ENCODE peak calls at places on chromosomes 3 and 15, in eight cellular contexts. T, S, L, Y, X, D, V and U are unnamed samples.

GRCh38 chr15:38071211-38071972 is 137.0 kb downstream of the TMCO5A start:
- DNase-seq in X (no peak), Y (no peak), S (no peak), D (no peak), V (no peak), L (no peak), T (no peak), U (no peak)

GRCh38 chr3:127135241-127136023 is 57.5 kb upstream of the PRR23E start:
- DNase-seq in D (no peak), T (no peak), S (no peak), Y (no peak), V (peak; percentile 21), L (no peak), X (peak; percentile 45), U (peak; percentile 40)

GRCh38 chr3:131702156-131702555 is 199.4 kb upstream of the MRPL3 start:
- DNase-seq in L (no peak), V (peak; percentile 25), T (no peak), X (peak; percentile 44), Y (no peak), D (no peak), S (no peak), U (no peak)

GRCh38 chr3:4593014-4593413 is 99.9 kb downstream of the ITPR1 start:
- DNase-seq in S (no peak), X (no peak), Y (no peak), D (no peak), T (no peak), V (no peak), L (no peak), U (no peak)

GRCh38 chr3:32508731-32509130 is 6.1 kb upstream of the CMTM6 start:
- DNase-seq in V (no peak), Y (no peak), D (no peak), T (no peak), L (peak; percentile 86), S (no peak), X (peak; percentile 90), U (no peak)

GRCh38 chr3:131972091-131972490 is 62.7 kb downstream of the CPNE4 start:
- DNase-seq in D (no peak), L (no peak), X (peak; percentile 35), S (no peak), V (peak; percentile 59), Y (no peak), T (no peak), U (no peak)

GRCh38 chr3:16088496-16088895 is 86.0 kb upstream of the GALNT15 start:
- DNase-seq in T (no peak), X (peak; percentile 52), S (no peak), V (peak; percentile 66), D (no peak), L (no peak), Y (no peak), U (no peak)

GRCh38 chr15:35822153-35822552 is 276.2 kb upstream of the DPH6 start:
- DNase-seq in Y (no peak), S (no peak), D (no peak), V (no peak), L (no peak), X (no peak), T (no peak), U (no peak)

GRCh38 chr3:65178703-65179102 is 490.9 kb upstream of the ADAMTS9 start:
- DNase-seq in V (peak; percentile 30), L (peak; percentile 20), D (no peak), S (no peak), T (no peak), X (peak; percentile 59), Y (no peak), U (no peak)

GRCh38 chr3:141557961-141558706 is 71.3 kb downstream of the RASA2 start:
- DNase-seq in Y (no peak), D (no peak), X (no peak), V (no peak), T (no peak), S (peak; percentile 16), L (no peak), U (no peak)

GRCh38 chr15:91022075-91022831 is at the start of gene VPS33B:
- DNase-seq in L (peak; percentile 87), D (peak; percentile 74), Y (peak; percentile 92), V (peak; percentile 81), T (peak; percentile 91), X (peak; percentile 91), S (peak; percentile 75), U (peak; percentile 84)

GRCh38 chr3:180744226-180744625 is 64.9 kb upstream of the CCDC39 start:
- DNase-seq in D (no peak), V (peak; percentile 1), L (no peak), S (no peak), X (no peak), Y (no peak), T (no peak), U (no peak)

GRCh38 chr3:61530355-61530754 is 31.0 kb upstream of the PTPRG start:
- DNase-seq in D (no peak), S (no peak), T (no peak), V (peak; percentile 22), X (peak; percentile 56), Y (peak; percentile 32), L (peak; percentile 58), U (no peak)

GRCh38 chr15:45642203-45642932 is 7.5 kb downstream of the SQOR start:
- DNase-seq in V (peak; percentile 86), D (no peak), X (peak; percentile 91), T (peak; percentile 73), L (peak; percentile 89), Y (no peak), S (no peak), U (no peak)

GRCh38 chr15:45637552-45638033 is 2.8 kb downstream of the SQOR start:
- DNase-seq in D (peak; percentile 30), S (peak; percentile 69), L (peak; percentile 98), X (peak; percentile 86), T (peak; percentile 84), Y (peak; percentile 90), V (peak; percentile 82), U (no peak)

GRCh38 chr15:45638641-45639040 is 3.8 kb downstream of the SQOR start:
- DNase-seq in L (no peak), V (no peak), S (no peak), T (no peak), Y (no peak), D (no peak), X (peak; percentile 57), U (no peak)

GRCh38 chr15:45641374-45641778 is 6.5 kb downstream of the SQOR start:
- DNase-seq in T (peak; percentile 89), S (no peak), L (peak; percentile 94), V (peak; percentile 66), X (peak; percentile 92), D (no peak), Y (no peak), U (no peak)

GRCh38 chr15:45640610-45641009 is 5.8 kb downstream of the SQOR start:
- DNase-seq in T (no peak), S (no peak), X (peak; percentile 91), V (peak; percentile 88), L (peak; percentile 62), D (no peak), Y (no peak), U (no peak)
- H3K4me3 ChIP-seq in T (no peak overlapping the region), S (no peak overlapping the region), X (no peak overlapping the region), V (no peak overlapping the region), L (no peak overlapping the region), D (no peak overlapping the region), Y (no peak overlapping the region), U (no peak overlapping the region)

GRCh38 chr3:123080864-123081562 is 14.2 kb downstream of the PDIA5 start:
- DNase-seq in S (no peak), L (no peak), D (no peak), T (no peak), V (no peak), Y (no peak), X (no peak), U (no peak)

GRCh38 chr3:123084192-123084591 is 17.4 kb downstream of the PDIA5 start:
- DNase-seq in Y (no peak), V (no peak), S (no peak), L (no peak), T (no peak), D (no peak), X (no peak), U (no peak)

GRCh38 chr3:123082370-123083065 is 15.7 kb downstream of the PDIA5 start:
- DNase-seq in S (no peak), V (no peak), L (no peak), Y (peak; percentile 52), T (no peak), D (no peak), X (no peak), U (no peak)

GRCh38 chr3:123083446-123084124 is 16.8 kb downstream of the PDIA5 start:
- DNase-seq in S (no peak), L (no peak), D (no peak), T (no peak), V (peak; percentile 61), X (no peak), Y (no peak), U (no peak)

DNA sequence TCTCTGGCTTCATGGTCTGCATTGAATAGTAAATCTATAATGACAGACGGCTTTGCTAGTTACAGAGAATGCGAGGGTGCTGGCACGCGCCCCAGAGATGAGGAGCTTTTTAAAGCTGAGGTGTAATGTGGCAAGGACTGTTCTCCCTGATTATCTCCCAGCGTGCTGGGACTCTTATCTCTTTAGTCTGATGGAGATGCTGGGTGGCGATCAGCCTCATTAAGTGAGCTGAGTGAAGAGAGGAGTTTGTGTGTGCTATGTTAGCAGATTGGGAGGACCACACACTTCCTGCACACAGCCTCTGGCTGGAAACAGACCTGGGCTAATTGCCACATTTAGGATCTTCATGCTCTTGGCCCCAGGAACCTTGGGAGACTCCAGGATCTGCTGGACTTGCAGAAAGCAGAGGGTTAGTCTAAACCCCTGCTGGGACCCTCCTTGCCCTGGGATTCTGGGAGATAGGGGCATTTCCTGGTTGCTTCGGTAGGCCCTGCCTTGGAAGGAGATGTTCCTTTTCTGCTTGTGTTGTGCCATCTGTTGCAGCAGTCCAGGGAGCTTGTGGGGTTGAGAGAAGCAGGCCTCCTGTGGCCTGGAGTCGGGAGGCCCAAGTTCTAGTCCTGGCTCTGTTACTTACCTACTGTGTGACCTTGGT is 15.0 kb downstream of the PDIA5 start:
- DNase-seq in X (no peak), S (no peak), L (no peak), Y (no peak), D (no peak), V (no peak), T (no peak), U (no peak)
- H3K4me3 ChIP-seq in X (no peak overlapping the region), S (no peak overlapping the region), L (no peak overlapping the region), Y (no peak overlapping the region), D (no peak overlapping the region), V (no peak overlapping the region), T (no peak overlapping the region), U (no peak overlapping the region)

GRCh38 chr15:73926191-73927002 is at the start of gene LOXL1:
- DNase-seq in X (peak; percentile 97), T (peak; percentile 90), L (peak; percentile 90), Y (no peak), D (no peak), V (peak; percentile 89), S (no peak), U (peak; percentile 66)
- H3K4me3 ChIP-seq in X (peak within 1 kb of the TSS; percentile 89), T (peak within 1 kb of the TSS; percentile 74), L (peak within 1 kb of the TSS; percentile 85), Y (no peak within 1 kb of the TSS), D (peak within 1 kb of the TSS; percentile 39), V (peak within 1 kb of the TSS; percentile 80), S (peak within 1 kb of the TSS; percentile 74), U (peak within 1 kb of the TSS; percentile 64)

DNA sequence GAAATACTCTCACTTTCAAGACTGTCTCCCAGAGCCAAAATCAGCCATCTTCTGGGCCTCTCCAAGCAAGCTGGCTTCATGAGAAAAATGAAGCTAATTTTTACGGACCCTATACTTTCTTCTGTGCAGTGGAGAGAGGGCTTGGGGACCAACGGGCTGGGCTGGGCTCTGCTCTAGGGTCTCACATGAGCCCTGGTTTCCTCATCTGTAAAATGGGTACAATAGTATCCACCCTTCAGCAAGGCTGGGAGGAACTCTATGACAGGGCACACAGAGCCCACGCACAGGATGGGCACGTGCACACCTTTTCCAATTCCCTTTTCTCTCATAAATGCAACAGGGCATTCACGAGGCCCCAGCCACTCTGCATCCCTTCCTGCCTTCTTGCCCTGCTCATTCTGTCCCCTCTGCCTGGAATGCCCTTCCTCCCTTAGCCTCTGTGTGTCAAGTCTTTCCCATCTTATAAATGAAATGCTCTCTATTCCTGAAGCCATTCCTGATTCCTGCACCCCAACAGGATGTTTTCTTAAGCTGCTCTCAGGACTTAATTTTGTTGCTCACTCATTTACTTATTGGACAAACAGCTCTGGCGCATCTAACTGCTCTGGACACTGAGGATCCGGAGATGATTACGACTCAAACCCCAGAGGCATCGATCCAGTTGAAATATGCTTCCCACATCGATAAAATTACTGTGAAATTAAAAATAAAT is 32.9 kb upstream of the SEC13 start:
- DNase-seq in S (no peak), V (no peak), L (no peak), D (no peak), Y (no peak), T (no peak), X (peak; percentile 43), U (peak; percentile 10)
- H3K4me3 ChIP-seq in S (no peak overlapping the region), V (no peak overlapping the region), L (no peak overlapping the region), D (no peak overlapping the region), Y (no peak overlapping the region), T (no peak overlapping the region), X (no peak overlapping the region), U (no peak overlapping the region)